ENCODE peak calls at places on chromosomes 7 and 10, in eight cellular contexts. K is ELR; P is esophagus squamous epithelium; B is activated T-cell treated with anti-CD3 and anti-CD28 coated beads, Interleukin-2, amount 50 U/mL, for 72 hours; T is GDM1; W is activated T-helper 1 cell treated with Interleukin-2 at 50 U/mL for 16 hours; G is stimulated activated CD4-positive, alpha-beta T cell treated with anti-CD3 and anti-CD28 coated beads, Interleukin-4, amount 100 ng/mL, for 1 hour; Q is psoas muscle. V is an unnamed sample.

GRCh38 chr7:128672927-128673517 is 930 bp downstream of the GARIN1A start:
- DNase-seq in B (peak; percentile 16), W (no peak), P (no peak), K (peak; percentile 42), G (peak; percentile 11), T (no peak), Q (no peak), V (peak; percentile 56)

GRCh38 chr7:150838965-150839650 is 13.2 kb upstream of the AOC1 start:
- DNase-seq in P (no peak), T (no peak), K (no peak), Q (no peak), G (no peak), B (no peak), W (no peak), V (no peak)

GRCh38 chr10:43151371-43151770 is 13.1 kb downstream of the CSGALNACT2 start:
- DNase-seq in T (no peak), Q (no peak), B (no peak), P (no peak), G (no peak), W (no peak), K (no peak), V (no peak)

GRCh38 chr10:96440257-96441125 is 73.2 kb downstream of the TLL2 start:
- DNase-seq in Q (no peak), B (no peak), G (no peak), K (no peak), T (no peak), P (no peak), W (no peak), V (no peak)

GRCh38 chr7:2612445-2613112 is 19.2 kb upstream of the TTYH3 start:
- DNase-seq in W (no peak), G (no peak), P (no peak), K (no peak), B (no peak), T (no peak), Q (no peak), V (no peak)

GRCh38 chr10:95788830-95789229 is 32.9 kb downstream of the ENTPD1 start:
- DNase-seq in Q (no peak), K (no peak), P (no peak), G (no peak), B (no peak), T (no peak), W (no peak), V (peak; percentile 91)

GRCh38 chr7:491292-491957 is 28.2 kb downstream of the PDGFA start:
- DNase-seq in P (no peak), G (no peak), B (no peak), Q (peak; percentile 32), W (no peak), K (no peak), T (no peak), V (no peak)

GRCh38 chr7:33040803-33041516 is 21.6 kb downstream of the NT5C3A start:
- DNase-seq in T (peak; percentile 26), B (peak; percentile 65), Q (no peak), K (peak; percentile 45), W (peak; percentile 30), G (peak; percentile 29), P (peak; percentile 8), V (peak; percentile 41)

GRCh38 chr7:2403718-2404648 is 572 bp downstream of the CHST12 start:
- DNase-seq in B (peak; percentile 55), P (no peak), K (peak; percentile 71), T (no peak), Q (peak; percentile 67), W (no peak), G (peak; percentile 33), V (peak; percentile 35)

GRCh38 chr7:127629268-127629854 is 11.4 kb upstream of the PAX4 start:
- DNase-seq in W (no peak), B (peak; percentile 49), T (peak; percentile 34), G (peak; percentile 39), K (peak; percentile 18), P (no peak), Q (no peak), V (no peak)